ENCODE peak calls at places on chromosomes 6 and 20, in four cellular contexts. J is AG09319, S is heart right ventricle, K is nephron progenitor cell. F is an unnamed sample.

GRCh38 chr6:138393871-138394783 is 9.9 kb upstream of the HEBP2 start:
- DNase-seq in S (no peak), J (no peak), K (no peak), F (no peak)

GRCh38 chr20:50200482-50201104 is 10.0 kb downstream of the CEBPB start:
- DNase-seq in S (no peak), J (no peak), K (no peak), F (no peak)

GRCh38 chr20:49790077-49790798 is 22.4 kb upstream of the SLC9A8 start:
- DNase-seq in K (no peak), J (peak), S (peak), F (peak)

GRCh38 chr6:126696921-126697693 is 357.2 kb downstream of the CENPW start:
- DNase-seq in J (peak), K (no peak), S (no peak), F (no peak)

GRCh38 chr6:142474446-142475289 is 172.9 kb downstream of the ADGRG6 start:
- DNase-seq in S (no peak), J (peak), K (peak), F (no peak)

GRCh38 chr20:18224968-18225568 is 63.3 kb upstream of the ZNF133 start:
- DNase-seq in K (peak), J (peak), S (peak), F (peak)

GRCh38 chr6:5674141-5674540 is 332.6 kb downstream of the NRN1 start:
- DNase-seq in S (no peak), J (no peak), K (no peak), F (no peak)

GRCh38 chr6:87407531-87407895 is 259 bp upstream of the CFAP206 start:
- DNase-seq in J (no peak), K (no peak), S (peak), F (no peak)

GRCh38 chr6:28884423-28885148 is 39.2 kb downstream of the TRIM27 start:
- DNase-seq in S (no peak), J (no peak), K (no peak), F (no peak)

GRCh38 chr6:71091167-71091566 is 134.3 kb upstream of the B3GAT2 start:
- DNase-seq in K (no peak), S (no peak), J (no peak), F (no peak)

GRCh38 chr6:168072266-168072665 is 6.7 kb downstream of the FRMD1 start:
- DNase-seq in S (no peak), J (no peak), K (no peak), F (no peak)

GRCh38 chr6:157221049-157221816 is 102.1 kb downstream of the TMEM242 start:
- DNase-seq in J (no peak), K (peak), S (peak), F (peak)

GRCh38 chr6:33762713-33763112 is 16.0 kb upstream of the IP6K3 start:
- DNase-seq in J (no peak), S (no peak), K (no peak), F (no peak)

GRCh38 chr6:148523051-148523450 is 180.4 kb downstream of the SASH1 start:
- DNase-seq in J (no peak), S (no peak), K (no peak), F (no peak)

GRCh38 chr6:111631930-111632460 is 26.3 kb upstream of the TRAF3IP2 start:
- DNase-seq in J (no peak), S (no peak), K (peak), F (no peak)

GRCh38 chr20:47922280-47922675 is 137.0 kb upstream of the SULF2 start:
- DNase-seq in K (no peak), J (peak), S (no peak), F (no peak)

GRCh38 chr20:36541227-36542018 is at the start of gene MYL9:
- DNase-seq in J (peak), K (peak), S (peak), F (peak)

GRCh38 chr20:3865887-3866407 is 19.3 kb downstream of the MAVS start:
- DNase-seq in J (no peak), S (no peak), K (no peak), F (no peak)

GRCh38 chr6:152673233-152673632 is 24.5 kb upstream of the MYCT1 start:
- DNase-seq in J (no peak), K (no peak), S (no peak), F (no peak)

GRCh38 chr6:44730771-44731391 is 343.4 kb downstream of the CDC5L start:
- DNase-seq in J (no peak), S (no peak), K (peak), F (no peak)

GRCh38 chr20:47792021-47792618 is 6.8 kb upstream of the SULF2 start:
- DNase-seq in S (peak), J (peak), K (no peak), F (peak)

GRCh38 chr6:138944412-138944811 is 43.6 kb downstream of the REPS1 start:
- DNase-seq in J (no peak), K (no peak), S (no peak), F (no peak)

GRCh38 chr20:20407891-20408805 is 40.2 kb downstream of the INSM1 start:
- DNase-seq in J (no peak), K (no peak), S (no peak), F (no peak)

GRCh38 chr20:38418509-38419204 is 16.5 kb downstream of the SNHG17 start:
- DNase-seq in S (peak), J (no peak), K (no peak), F (peak)

GRCh38 chr6:10962673-10963072 is 75.8 kb downstream of the SYCP2L start:
- DNase-seq in K (no peak), J (peak), S (no peak), F (no peak)

GRCh38 chr6:166595061-166595780 is 8.7 kb upstream of the RAMACL start:
- DNase-seq in K (no peak), J (peak), S (no peak), F (no peak)

F was measured in left cardiac atrium.